ENCODE peak calls at places on chromosomes 11 and 22, in four cellular contexts. One of them, this sample, is unnamed. For H3K36me3, the result is how much of the 10 kb centered on the place peaks cover.

GRCh38 chr11:120820040-120820439 is 203.9 kb upstream of the TBCEL start:
- DNase-seq in effector memory CD4-positive, alpha-beta T cell: no peak
- DNase-seq in adipocyte: no peak
- DNase-seq in bronchial epithelial cell: no peak
- DNase-seq in this sample: no peak

GRCh38 chr22:49457946-49458707 is 369.5 kb downstream of the BRD1 start:
- DNase-seq in effector memory CD4-positive, alpha-beta T cell: no peak
- DNase-seq in adipocyte: no peak
- DNase-seq in bronchial epithelial cell: no peak
- DNase-seq in this sample: no peak

GRCh38 chr11:2585566-2586090 is 114.2 kb downstream of the KCNQ1OT1 start:
- DNase-seq in effector memory CD4-positive, alpha-beta T cell: no peak
- DNase-seq in adipocyte: no peak
- DNase-seq in bronchial epithelial cell: no peak
- DNase-seq in this sample: no peak

GRCh38 chr11:118648291-118648690 is 31.2 kb downstream of the TREH start:
- DNase-seq in effector memory CD4-positive, alpha-beta T cell: no peak
- DNase-seq in adipocyte: no peak
- DNase-seq in bronchial epithelial cell: no peak
- DNase-seq in this sample: no peak

GRCh38 chr11:21771097-21771496 is 421.8 kb upstream of the ANO5 start:
- DNase-seq in effector memory CD4-positive, alpha-beta T cell: no peak
- DNase-seq in adipocyte: no peak
- DNase-seq in bronchial epithelial cell: peak
- DNase-seq in this sample: no peak

GRCh38 chr11:16774920-16775603 is 36.6 kb downstream of the C11orf58 start:
- DNase-seq in effector memory CD4-positive, alpha-beta T cell: no peak
- DNase-seq in adipocyte: no peak
- DNase-seq in bronchial epithelial cell: no peak
- DNase-seq in this sample: no peak

GRCh38 chr11:2991477-2992233 is 474 bp downstream of the NAP1L4 start:
- DNase-seq in effector memory CD4-positive, alpha-beta T cell: no peak
- DNase-seq in adipocyte: peak
- DNase-seq in bronchial epithelial cell: no peak
- DNase-seq in this sample: no peak

GRCh38 chr11:79393362-79394043 is 47.3 kb downstream of the TENM4 start:
- DNase-seq in effector memory CD4-positive, alpha-beta T cell: no peak
- DNase-seq in adipocyte: peak
- DNase-seq in bronchial epithelial cell: no peak
- DNase-seq in this sample: no peak

GRCh38 chr11:110124605-110125004 is 31.4 kb downstream of the ZC3H12C start:
- DNase-seq in effector memory CD4-positive, alpha-beta T cell: no peak
- DNase-seq in adipocyte: no peak
- DNase-seq in bronchial epithelial cell: no peak
- DNase-seq in this sample: no peak

GRCh38 chr11:66559141-66559861 is 9.1 kb downstream of the CTSF start:
- DNase-seq in effector memory CD4-positive, alpha-beta T cell: peak
- DNase-seq in adipocyte: no peak
- DNase-seq in bronchial epithelial cell: no peak
- DNase-seq in this sample: no peak

GRCh38 chr11:66561975-66562248 is 6.5 kb downstream of the CTSF start:
- DNase-seq in effector memory CD4-positive, alpha-beta T cell: no peak
- DNase-seq in adipocyte: no peak
- DNase-seq in bronchial epithelial cell: no peak
- DNase-seq in this sample: no peak

GRCh38 chr11:66562275-66562674 is 6.1 kb downstream of the CTSF start:
- DNase-seq in effector memory CD4-positive, alpha-beta T cell: no peak
- DNase-seq in adipocyte: no peak
- DNase-seq in bronchial epithelial cell: no peak
- DNase-seq in this sample: no peak

GRCh38 chr11:66561178-66561974 is 7.0 kb downstream of the CTSF start:
- DNase-seq in effector memory CD4-positive, alpha-beta T cell: no peak
- DNase-seq in adipocyte: no peak
- DNase-seq in bronchial epithelial cell: no peak
- DNase-seq in this sample: no peak

DNA sequence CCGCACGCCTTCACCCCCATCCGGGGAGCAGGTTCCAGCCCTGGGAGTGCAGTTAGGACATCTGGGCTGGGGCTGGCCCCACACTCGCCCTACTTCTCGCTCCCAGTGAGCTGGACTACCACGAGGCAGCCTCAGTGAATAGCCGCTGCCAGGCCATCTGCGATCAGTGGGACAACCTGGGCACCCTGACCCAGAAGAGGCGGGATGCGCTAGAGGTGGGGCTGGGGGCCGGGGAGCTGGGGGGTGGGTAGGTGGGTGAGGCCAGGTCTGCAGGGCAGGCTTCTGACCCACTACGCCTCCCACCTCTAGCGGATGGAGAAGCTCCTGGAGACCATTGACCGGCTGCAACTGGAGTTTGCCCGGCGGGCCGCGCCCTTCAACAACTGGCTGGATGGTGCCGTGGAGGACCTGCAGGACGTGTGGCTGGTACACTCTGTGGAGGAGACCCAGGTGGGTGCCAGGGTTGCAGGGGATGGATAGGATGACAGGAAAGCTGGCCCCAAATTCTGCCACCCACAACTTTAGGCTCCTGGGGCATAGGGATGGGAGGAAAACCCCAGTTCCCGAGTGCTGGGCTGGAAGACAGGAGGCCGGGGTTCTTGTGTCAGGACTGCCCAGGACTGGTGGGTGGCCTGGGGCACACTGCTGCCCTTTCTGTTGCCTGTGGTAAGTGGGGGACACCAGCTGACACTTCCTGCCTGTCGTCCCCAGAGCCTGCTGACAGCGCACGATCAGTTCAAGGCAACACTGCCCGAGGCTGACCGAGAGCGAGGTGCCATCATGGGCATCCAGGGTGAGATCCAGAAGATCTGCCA is 8.3 kb downstream of the CTSF start:
- DNase-seq in effector memory CD4-positive, alpha-beta T cell: no peak
- DNase-seq in adipocyte: no peak
- DNase-seq in bronchial epithelial cell: no peak
- DNase-seq in this sample: no peak
- H3K36me3 ChIP-seq in effector memory CD4-positive, alpha-beta T cell: under half
- H3K36me3 ChIP-seq in adipocyte: under half
- H3K36me3 ChIP-seq in bronchial epithelial cell: under half
- H3K36me3 ChIP-seq in this sample: under half

GRCh38 chr11:101974255-101974654 is 57.9 kb upstream of the ANGPTL5 start:
- DNase-seq in effector memory CD4-positive, alpha-beta T cell: no peak
- DNase-seq in adipocyte: peak
- DNase-seq in bronchial epithelial cell: no peak
- DNase-seq in this sample: no peak
- H3K36me3 ChIP-seq in effector memory CD4-positive, alpha-beta T cell: under half
- H3K36me3 ChIP-seq in adipocyte: under half
- H3K36me3 ChIP-seq in bronchial epithelial cell: under half
- H3K36me3 ChIP-seq in this sample: under half

GRCh38 chr11:43366597-43367121 is 7.9 kb downstream of the TTC17 start:
- DNase-seq in effector memory CD4-positive, alpha-beta T cell: no peak
- DNase-seq in adipocyte: peak
- DNase-seq in bronchial epithelial cell: no peak
- DNase-seq in this sample: no peak

DNA sequence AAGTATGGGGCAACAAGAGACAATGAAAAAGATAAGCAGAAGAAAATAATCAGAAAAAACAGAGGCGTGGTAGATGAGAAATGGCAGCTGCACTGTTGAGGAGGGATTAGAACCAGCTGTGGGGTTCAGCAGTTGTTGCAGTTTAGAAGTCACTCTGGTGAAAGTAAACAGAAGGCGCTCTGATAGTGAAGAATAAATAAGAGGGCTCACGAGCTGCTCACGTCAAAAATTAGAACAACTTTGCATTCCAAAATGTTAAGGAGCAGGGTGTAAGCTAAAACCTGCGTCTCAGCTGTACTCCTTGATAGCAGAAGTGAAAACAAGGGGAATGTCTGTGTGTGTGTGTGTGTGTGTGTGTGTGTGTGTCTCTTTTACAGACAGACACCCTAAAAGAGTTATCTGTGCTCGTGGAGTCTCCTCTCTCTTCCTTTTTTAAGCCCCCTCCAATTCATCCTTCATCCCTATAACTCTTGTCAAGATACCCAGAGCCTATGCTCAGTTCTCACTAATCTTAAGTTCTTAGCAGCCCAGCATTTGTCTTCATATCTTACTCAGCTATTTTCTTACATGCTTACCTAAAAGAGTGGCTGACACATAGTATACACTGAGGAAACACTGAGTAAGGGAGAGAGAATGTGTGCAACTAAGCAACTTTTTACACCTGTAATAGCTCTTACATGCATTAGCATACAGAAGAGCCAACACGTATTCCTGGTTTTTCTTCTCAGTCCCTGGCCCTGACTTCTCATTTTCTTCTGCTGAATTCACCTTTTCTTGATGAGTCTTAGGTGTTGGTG is 8.9 kb downstream of the TTC17 start:
- DNase-seq in effector memory CD4-positive, alpha-beta T cell: no peak
- DNase-seq in adipocyte: no peak
- DNase-seq in bronchial epithelial cell: peak
- DNase-seq in this sample: no peak
- H3K36me3 ChIP-seq in effector memory CD4-positive, alpha-beta T cell: under half
- H3K36me3 ChIP-seq in adipocyte: under half
- H3K36me3 ChIP-seq in bronchial epithelial cell: under half
- H3K36me3 ChIP-seq in this sample: under half

DNA sequence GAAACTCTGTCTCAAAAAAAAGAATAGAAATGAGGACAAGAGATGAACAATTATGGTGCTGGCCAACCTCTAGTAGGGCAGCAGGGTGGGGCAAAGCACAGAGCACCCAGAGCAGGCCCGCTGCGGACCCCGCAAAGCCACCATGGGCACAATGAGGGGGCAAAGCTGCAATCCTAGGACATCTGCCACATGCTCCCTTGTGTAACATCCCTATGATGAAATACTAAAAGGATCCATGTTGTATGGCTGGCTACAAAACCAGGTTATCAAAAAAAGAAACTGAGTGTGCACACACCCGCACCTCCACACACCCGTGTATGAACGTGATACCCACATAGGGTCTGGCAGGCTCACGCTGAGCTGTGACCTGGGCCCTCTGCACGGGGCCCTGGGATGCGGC is 7.4 kb downstream of the ATP5MGL start:
- DNase-seq in effector memory CD4-positive, alpha-beta T cell: no peak
- DNase-seq in adipocyte: no peak
- DNase-seq in bronchial epithelial cell: no peak
- DNase-seq in this sample: no peak
- H3K36me3 ChIP-seq in effector memory CD4-positive, alpha-beta T cell: half or more
- H3K36me3 ChIP-seq in adipocyte: half or more
- H3K36me3 ChIP-seq in bronchial epithelial cell: under half
- H3K36me3 ChIP-seq in this sample: under half

DNA sequence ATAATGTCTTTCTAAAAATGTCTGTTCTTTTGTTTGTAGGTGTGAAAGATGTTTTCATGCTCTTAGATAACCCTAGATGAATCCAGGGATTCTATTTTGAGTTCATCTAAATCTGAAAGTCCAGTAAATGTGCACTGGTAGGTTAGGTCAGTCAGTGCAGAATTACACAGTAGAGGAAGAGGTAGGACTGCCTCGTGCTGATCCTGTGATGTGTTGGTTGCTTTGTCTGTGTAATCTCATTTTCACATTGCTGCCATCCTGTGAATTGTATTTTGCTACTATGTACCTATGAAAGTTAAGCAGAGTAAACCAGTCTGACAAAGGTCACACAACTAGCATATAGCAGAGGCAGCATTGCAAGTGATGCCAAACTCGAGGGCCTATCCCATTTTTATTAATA is 36.5 kb downstream of the ATXN10 start:
- DNase-seq in effector memory CD4-positive, alpha-beta T cell: no peak
- DNase-seq in adipocyte: no peak
- DNase-seq in bronchial epithelial cell: no peak
- DNase-seq in this sample: no peak
- H3K36me3 ChIP-seq in effector memory CD4-positive, alpha-beta T cell: under half
- H3K36me3 ChIP-seq in adipocyte: under half
- H3K36me3 ChIP-seq in bronchial epithelial cell: under half
- H3K36me3 ChIP-seq in this sample: under half

DNA sequence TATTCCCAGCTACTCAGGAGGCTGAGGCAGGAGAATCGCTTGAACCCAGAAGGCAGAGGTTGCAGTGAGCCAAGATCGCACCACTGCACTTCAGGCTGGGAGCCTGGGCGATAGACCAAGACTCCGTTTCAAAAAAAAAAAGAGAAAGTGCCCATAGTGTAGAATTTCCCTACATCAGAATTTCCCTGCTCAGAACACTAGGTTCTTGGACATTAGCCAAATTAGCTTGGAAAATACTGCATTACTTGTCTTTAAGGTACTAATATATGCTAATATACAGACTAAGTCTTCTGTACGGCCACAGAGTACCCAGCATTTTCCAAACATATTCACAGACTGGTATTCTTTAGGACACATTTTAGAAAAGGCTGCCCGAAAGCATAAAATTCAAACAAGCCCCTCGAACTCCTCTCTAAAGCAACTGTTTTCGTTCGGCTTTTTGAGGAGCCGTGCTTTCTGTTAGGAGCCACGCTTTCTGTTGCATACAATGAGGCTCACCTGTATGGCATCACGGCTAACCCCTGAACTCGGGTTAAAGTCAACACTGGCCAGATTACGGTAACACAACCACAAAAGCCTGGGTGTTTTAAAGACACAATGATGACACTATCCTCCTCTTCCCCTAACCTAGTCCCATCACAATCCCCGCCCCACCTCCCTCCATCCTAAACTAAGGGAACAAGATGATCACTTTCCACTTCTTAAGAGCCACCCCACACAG is 18.4 kb downstream of the TNKS1BP1 start:
- DNase-seq in effector memory CD4-positive, alpha-beta T cell: no peak
- DNase-seq in adipocyte: no peak
- DNase-seq in bronchial epithelial cell: no peak
- DNase-seq in this sample: no peak
- H3K36me3 ChIP-seq in effector memory CD4-positive, alpha-beta T cell: under half
- H3K36me3 ChIP-seq in adipocyte: half or more
- H3K36me3 ChIP-seq in bronchial epithelial cell: half or more
- H3K36me3 ChIP-seq in this sample: half or more

DNA sequence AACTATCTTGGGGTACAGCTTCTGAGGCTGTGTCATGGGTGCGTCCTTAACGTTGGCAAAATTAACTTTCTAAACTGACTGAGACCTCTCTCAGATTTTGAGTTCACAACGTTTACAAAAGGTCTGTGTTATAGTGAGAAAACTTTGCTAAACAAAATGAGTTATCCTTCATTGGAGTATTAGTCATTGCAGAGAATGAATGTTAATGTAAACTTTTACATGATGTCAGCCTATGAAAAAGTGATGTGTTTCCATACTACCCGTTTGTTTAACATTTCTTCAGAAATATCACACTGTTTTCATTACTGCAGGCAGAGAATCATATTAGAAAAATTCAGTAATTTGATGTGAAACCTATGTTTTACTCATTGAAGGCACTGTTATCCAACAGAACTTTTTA is 32.1 kb downstream of the HSD17B12 start:
- DNase-seq in effector memory CD4-positive, alpha-beta T cell: no peak
- DNase-seq in adipocyte: peak
- DNase-seq in bronchial epithelial cell: no peak
- DNase-seq in this sample: no peak
- H3K36me3 ChIP-seq in effector memory CD4-positive, alpha-beta T cell: under half
- H3K36me3 ChIP-seq in adipocyte: under half
- H3K36me3 ChIP-seq in bronchial epithelial cell: under half
- H3K36me3 ChIP-seq in this sample: under half

This sample was measured in keratinocyte.